ENCODE peak calls at places on chromosomes 16 and 17, in five cellular contexts. One of them, this sample, is unnamed. For H3K9me3, the result is how much of the 10 kb centered on the place peaks cover.

GRCh38 chr17:79952915-79953314 is 82.8 kb downstream of the TBC1D16 start:
- DNase-seq in thoracic aorta: no peak
- DNase-seq in left ventricle myocardium inferior: peak
- DNase-seq in psoas muscle: no peak
- DNase-seq in endodermal cell: peak
- DNase-seq in this sample: no peak

GRCh38 chr16:86222541-86222940 is 287.8 kb upstream of the FOXF1 start:
- DNase-seq in thoracic aorta: no peak
- DNase-seq in left ventricle myocardium inferior: no peak
- DNase-seq in psoas muscle: no peak
- DNase-seq in endodermal cell: peak
- DNase-seq in this sample: no peak

GRCh38 chr17:41308918-41309359 is at the start of gene KRTAP16-1:
- DNase-seq in thoracic aorta: no peak
- DNase-seq in left ventricle myocardium inferior: no peak
- DNase-seq in psoas muscle: no peak
- DNase-seq in endodermal cell: no peak
- DNase-seq in this sample: no peak

GRCh38 chr17:79064026-79064425 is 10.6 kb upstream of the ENGASE start:
- DNase-seq in thoracic aorta: no peak
- DNase-seq in left ventricle myocardium inferior: no peak
- DNase-seq in psoas muscle: no peak
- DNase-seq in endodermal cell: no peak
- DNase-seq in this sample: no peak

GRCh38 chr17:73251871-73252270 is 9.8 kb downstream of the CPSF4L start:
- DNase-seq in thoracic aorta: no peak
- DNase-seq in left ventricle myocardium inferior: no peak
- DNase-seq in psoas muscle: no peak
- DNase-seq in endodermal cell: no peak
- DNase-seq in this sample: no peak

GRCh38 chr16:23282508-23282907 is 19.6 kb upstream of the SCNN1B start:
- DNase-seq in thoracic aorta: no peak
- DNase-seq in left ventricle myocardium inferior: no peak
- DNase-seq in psoas muscle: no peak
- DNase-seq in endodermal cell: no peak
- DNase-seq in this sample: no peak

GRCh38 chr17:45043813-45044540 is 7.5 kb downstream of the DCAKD start:
- DNase-seq in thoracic aorta: no peak
- DNase-seq in left ventricle myocardium inferior: no peak
- DNase-seq in psoas muscle: no peak
- DNase-seq in endodermal cell: no peak
- DNase-seq in this sample: no peak

GRCh38 chr17:50511058-50511457 is 2.8 kb downstream of the MYCBPAP start:
- DNase-seq in thoracic aorta: no peak
- DNase-seq in left ventricle myocardium inferior: no peak
- DNase-seq in psoas muscle: no peak
- DNase-seq in endodermal cell: peak
- DNase-seq in this sample: peak

GRCh38 chr17:61813211-61813610 is 50.1 kb downstream of the BRIP1 start:
- DNase-seq in thoracic aorta: no peak
- DNase-seq in left ventricle myocardium inferior: no peak
- DNase-seq in psoas muscle: no peak
- DNase-seq in endodermal cell: no peak
- DNase-seq in this sample: no peak

GRCh38 chr16:56332464-56333079 is 92.8 kb downstream of the AMFR start:
- DNase-seq in thoracic aorta: no peak
- DNase-seq in left ventricle myocardium inferior: peak
- DNase-seq in psoas muscle: peak
- DNase-seq in endodermal cell: peak
- DNase-seq in this sample: no peak

GRCh38 chr17:77571562-77571981 is 386.9 kb upstream of the TNRC6C start:
- DNase-seq in thoracic aorta: no peak
- DNase-seq in left ventricle myocardium inferior: no peak
- DNase-seq in psoas muscle: no peak
- DNase-seq in endodermal cell: no peak
- DNase-seq in this sample: no peak

GRCh38 chr17:76202516-76202915 is 37.8 kb downstream of the RNF157 start:
- DNase-seq in thoracic aorta: no peak
- DNase-seq in left ventricle myocardium inferior: no peak
- DNase-seq in psoas muscle: no peak
- DNase-seq in endodermal cell: no peak
- DNase-seq in this sample: no peak

GRCh38 chr16:35195173-35195863 is 1735.9 kb downstream of the TP53TG3F start:
- DNase-seq in thoracic aorta: no peak
- DNase-seq in left ventricle myocardium inferior: no peak
- DNase-seq in psoas muscle: no peak
- DNase-seq in endodermal cell: no peak
- DNase-seq in this sample: no peak
- H3K9me3 ChIP-seq in thoracic aorta: under half
- H3K9me3 ChIP-seq in left ventricle myocardium inferior: under half
- H3K9me3 ChIP-seq in psoas muscle: under half
- H3K9me3 ChIP-seq in endodermal cell: half or more
- H3K9me3 ChIP-seq in this sample: under half

DNA sequence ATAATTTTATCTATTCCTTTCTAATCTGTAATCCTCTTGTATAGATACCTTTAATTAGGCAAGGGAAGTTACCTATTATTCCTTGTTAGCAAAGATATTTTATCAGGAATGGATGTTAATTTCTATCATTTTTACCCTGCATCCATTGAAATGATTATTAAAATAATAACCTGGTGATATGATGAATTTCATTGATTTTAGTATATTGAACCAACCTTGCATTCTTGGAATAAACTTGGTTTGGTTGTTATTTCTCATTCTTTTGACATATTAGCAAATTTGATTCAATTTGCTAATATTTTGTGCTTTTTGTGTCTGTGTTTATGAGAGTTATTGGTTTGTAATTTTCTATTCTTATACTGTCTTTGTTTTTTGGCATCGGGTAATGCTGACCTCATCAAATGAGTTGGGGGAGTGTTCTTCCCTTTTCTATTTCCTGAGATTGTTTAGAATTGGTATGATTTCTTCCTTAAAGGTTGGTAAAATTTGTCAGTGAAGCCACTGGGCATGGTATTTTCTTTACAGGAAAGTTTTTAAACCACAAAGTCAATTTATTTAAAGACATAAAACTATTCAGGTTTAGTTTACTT is 250.4 kb upstream of the PMFBP1 start:
- DNase-seq in thoracic aorta: no peak
- DNase-seq in left ventricle myocardium inferior: no peak
- DNase-seq in psoas muscle: no peak
- DNase-seq in endodermal cell: no peak
- DNase-seq in this sample: no peak
- H3K27ac ChIP-seq in thoracic aorta: no peak
- H3K27ac ChIP-seq in left ventricle myocardium inferior: no peak
- H3K27ac ChIP-seq in psoas muscle: no peak
- H3K27ac ChIP-seq in endodermal cell: no peak
- H3K27ac ChIP-seq in this sample: no peak

DNA sequence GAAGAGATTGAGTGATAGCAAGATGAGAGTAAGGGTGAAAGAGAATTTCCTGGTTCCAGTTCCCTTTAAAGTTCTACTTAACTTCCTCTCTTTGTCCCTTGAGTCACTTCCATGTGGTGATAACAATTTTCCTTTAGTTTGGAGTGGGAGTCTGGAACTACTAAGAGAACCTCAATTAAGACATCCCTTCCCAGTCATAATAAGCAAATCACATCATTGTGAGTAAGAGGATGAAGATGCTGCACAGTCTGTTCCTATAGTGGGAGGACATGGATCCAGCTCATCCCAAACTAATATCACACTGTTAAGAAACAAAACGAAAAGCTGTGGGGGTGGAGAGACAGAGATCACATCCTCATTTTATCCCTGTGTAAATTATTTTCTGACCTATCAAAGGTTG is 24.4 kb downstream of the TBX21 start:
- DNase-seq in thoracic aorta: no peak
- DNase-seq in left ventricle myocardium inferior: no peak
- DNase-seq in psoas muscle: no peak
- DNase-seq in endodermal cell: no peak
- DNase-seq in this sample: no peak
- H3K9me3 ChIP-seq in thoracic aorta: under half
- H3K9me3 ChIP-seq in left ventricle myocardium inferior: under half
- H3K9me3 ChIP-seq in psoas muscle: under half
- H3K9me3 ChIP-seq in endodermal cell: under half
- H3K9me3 ChIP-seq in this sample: under half

DNA sequence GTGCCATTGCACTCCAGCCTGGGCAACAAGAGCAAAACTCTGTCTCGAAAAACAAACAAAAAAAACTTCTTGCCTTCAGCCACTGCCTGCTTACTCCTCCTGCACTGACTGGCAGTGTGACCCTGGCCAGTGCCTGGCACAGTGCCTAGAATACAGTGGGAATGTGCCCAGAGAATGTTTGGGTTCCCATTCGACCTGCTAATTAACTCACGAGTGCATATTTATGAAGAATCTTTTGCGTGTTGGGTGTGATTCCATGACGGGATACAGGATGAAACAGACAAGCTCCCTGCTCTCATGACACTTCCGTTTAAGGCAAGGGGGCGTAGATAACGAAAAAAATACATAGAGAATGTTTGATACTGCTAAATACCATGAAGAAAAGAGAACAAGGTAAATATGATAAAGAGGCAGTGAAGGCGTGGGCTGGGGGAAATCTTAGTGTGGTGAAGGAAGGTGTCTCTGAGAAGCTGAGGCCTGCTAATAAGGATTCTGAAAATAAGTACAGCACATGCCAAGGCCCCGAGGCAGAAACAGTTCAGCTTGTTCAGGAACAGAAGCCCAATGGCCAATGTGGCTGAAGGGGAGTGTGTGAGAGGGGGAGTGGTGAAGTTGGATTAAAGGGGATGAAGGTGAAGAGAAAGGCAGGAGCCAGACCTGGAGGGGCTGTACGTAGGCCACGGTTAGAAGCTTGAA is 4.3 kb downstream of the ABI3 start:
- DNase-seq in thoracic aorta: no peak
- DNase-seq in left ventricle myocardium inferior: no peak
- DNase-seq in psoas muscle: no peak
- DNase-seq in endodermal cell: no peak
- DNase-seq in this sample: no peak
- H3K27ac ChIP-seq in thoracic aorta: no peak
- H3K27ac ChIP-seq in left ventricle myocardium inferior: peak
- H3K27ac ChIP-seq in psoas muscle: no peak
- H3K27ac ChIP-seq in endodermal cell: no peak
- H3K27ac ChIP-seq in this sample: no peak

DNA sequence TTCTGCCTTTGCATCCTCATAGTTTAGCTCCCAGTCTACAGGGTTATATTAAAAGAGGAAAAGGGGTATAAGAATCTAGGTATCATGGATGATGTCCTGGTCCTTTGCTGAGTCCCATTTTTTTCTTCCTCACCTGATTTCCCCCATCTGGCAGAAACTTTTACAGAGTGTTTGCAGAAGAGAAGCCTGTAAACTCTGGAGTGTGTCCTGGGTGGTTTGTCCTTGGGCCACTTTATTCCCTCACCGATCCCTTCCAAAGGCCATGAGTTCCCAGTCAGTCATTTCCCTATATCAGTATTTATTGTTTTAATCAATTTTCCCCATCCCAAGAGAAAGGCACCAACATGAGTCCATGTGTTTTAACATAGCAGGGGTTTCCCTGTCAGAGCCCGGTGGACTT is 638.2 kb downstream of the WWOX start:
- DNase-seq in thoracic aorta: no peak
- DNase-seq in left ventricle myocardium inferior: no peak
- DNase-seq in psoas muscle: no peak
- DNase-seq in endodermal cell: no peak
- DNase-seq in this sample: no peak
- H3K9me3 ChIP-seq in thoracic aorta: under half
- H3K9me3 ChIP-seq in left ventricle myocardium inferior: under half
- H3K9me3 ChIP-seq in psoas muscle: under half
- H3K9me3 ChIP-seq in endodermal cell: under half
- H3K9me3 ChIP-seq in this sample: under half

GRCh38 chr16:82633964-82634600 is 7.3 kb downstream of the CDH13 start:
- DNase-seq in thoracic aorta: peak
- DNase-seq in left ventricle myocardium inferior: no peak
- DNase-seq in psoas muscle: peak
- DNase-seq in endodermal cell: peak
- DNase-seq in this sample: no peak
- H3K27ac ChIP-seq in thoracic aorta: peak
- H3K27ac ChIP-seq in left ventricle myocardium inferior: peak
- H3K27ac ChIP-seq in psoas muscle: peak
- H3K27ac ChIP-seq in endodermal cell: no peak
- H3K27ac ChIP-seq in this sample: no peak

DNA sequence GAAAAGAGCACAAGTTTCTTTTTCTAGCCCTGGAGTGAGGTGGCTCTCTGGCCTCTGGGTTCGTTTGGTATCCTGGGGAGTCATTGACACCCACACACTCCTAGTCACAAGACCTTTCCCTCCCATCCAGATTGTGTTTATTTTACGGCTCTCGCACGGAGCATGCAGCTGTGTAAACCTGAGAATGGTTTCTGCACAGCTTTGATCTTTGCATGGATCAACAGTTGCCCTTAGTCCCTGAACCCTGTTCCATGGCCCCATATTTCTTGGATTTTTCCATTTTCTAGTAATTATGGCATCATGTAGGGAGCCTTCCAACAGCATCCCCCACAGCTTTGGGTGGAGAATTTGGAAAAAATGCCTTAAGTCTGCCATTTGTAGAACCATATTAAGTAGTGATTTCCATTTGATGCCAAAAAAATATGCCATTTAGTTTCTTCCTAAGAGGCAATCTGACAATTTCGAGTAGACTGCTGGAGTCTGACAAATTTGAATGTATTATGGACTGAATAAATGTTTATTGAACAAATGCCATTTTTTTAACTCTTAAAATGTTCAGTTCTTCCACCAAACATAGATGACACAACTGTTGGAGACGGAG is 197.7 kb downstream of the WWOX start:
- DNase-seq in thoracic aorta: no peak
- DNase-seq in left ventricle myocardium inferior: no peak
- DNase-seq in psoas muscle: no peak
- DNase-seq in endodermal cell: no peak
- DNase-seq in this sample: no peak
- H3K9me3 ChIP-seq in thoracic aorta: under half
- H3K9me3 ChIP-seq in left ventricle myocardium inferior: under half
- H3K9me3 ChIP-seq in psoas muscle: under half
- H3K9me3 ChIP-seq in endodermal cell: under half
- H3K9me3 ChIP-seq in this sample: under half

DNA sequence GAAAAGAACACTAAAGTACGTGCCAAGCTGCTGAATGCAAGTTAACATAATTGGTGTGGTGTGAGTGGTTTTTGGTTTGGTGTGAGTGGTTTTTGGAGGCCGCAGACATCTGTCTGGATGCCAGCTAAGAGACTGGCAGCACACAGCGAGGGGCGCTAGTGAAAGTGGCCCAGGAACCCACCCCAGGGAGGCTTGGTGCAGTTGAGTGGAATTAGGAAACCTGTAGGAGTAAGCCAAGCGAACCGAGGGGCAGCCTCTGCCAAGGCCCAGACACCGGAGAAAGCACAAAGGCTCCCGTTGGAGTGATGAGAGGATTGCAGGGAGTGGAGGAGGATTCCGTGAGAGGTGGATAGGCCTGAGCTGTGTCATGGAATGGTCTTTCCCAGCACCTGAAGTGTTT is 24.6 kb upstream of the SLC5A11 start:
- DNase-seq in thoracic aorta: no peak
- DNase-seq in left ventricle myocardium inferior: no peak
- DNase-seq in psoas muscle: no peak
- DNase-seq in endodermal cell: no peak
- DNase-seq in this sample: no peak
- H3K27ac ChIP-seq in thoracic aorta: peak
- H3K27ac ChIP-seq in left ventricle myocardium inferior: no peak
- H3K27ac ChIP-seq in psoas muscle: no peak
- H3K27ac ChIP-seq in endodermal cell: no peak
- H3K27ac ChIP-seq in this sample: no peak

This sample was measured in CD8-positive, alpha-beta memory T cell.